ENCODE peak calls at places on chromosomes 16 and 17, in four cellular contexts. One of them, this sample, is unnamed.

GRCh38 chr17:44587339-44587738 is 30.1 kb downstream of the FZD2 start:
- DNase-seq in HL-60: no peak
- DNase-seq in GM12878: no peak
- DNase-seq in K562: peak; percentile 66
- DNase-seq in this sample: no peak

GRCh38 chr16:85999778-86000177 is 100.8 kb downstream of the IRF8 start:
- DNase-seq in HL-60: no peak
- DNase-seq in GM12878: no peak
- DNase-seq in K562: no peak
- DNase-seq in this sample: no peak

GRCh38 chr16:10153993-10154788 is 28.0 kb downstream of the GRIN2A start:
- DNase-seq in HL-60: no peak
- DNase-seq in GM12878: no peak
- DNase-seq in K562: no peak
- DNase-seq in this sample: no peak

GRCh38 chr17:15351925-15352324 is 10.5 kb upstream of the TEKT3 start:
- DNase-seq in HL-60: no peak
- DNase-seq in GM12878: no peak
- DNase-seq in K562: no peak
- DNase-seq in this sample: no peak

GRCh38 chr16:84031556-84031955 is 11.0 kb downstream of the SLC38A8 start:
- DNase-seq in HL-60: no peak
- DNase-seq in GM12878: no peak
- DNase-seq in K562: no peak
- DNase-seq in this sample: no peak

GRCh38 chr17:49964539-49965521 is 4.2 kb upstream of the DLX4 start:
- DNase-seq in HL-60: no peak
- DNase-seq in GM12878: no peak
- DNase-seq in K562: no peak
- DNase-seq in this sample: no peak

GRCh38 chr17:36911007-36911406 is 26.3 kb upstream of the LHX1 start:
- DNase-seq in HL-60: no peak
- DNase-seq in GM12878: no peak
- DNase-seq in K562: no peak
- DNase-seq in this sample: no peak

GRCh38 chr16:13793788-13794461 is 126.0 kb upstream of the ERCC4 start:
- DNase-seq in HL-60: no peak
- DNase-seq in GM12878: no peak
- DNase-seq in K562: no peak
- DNase-seq in this sample: no peak

GRCh38 chr17:1961187-1961586 is 63.9 kb downstream of the RTN4RL1 start:
- DNase-seq in HL-60: no peak
- DNase-seq in GM12878: no peak
- DNase-seq in K562: no peak
- DNase-seq in this sample: no peak

GRCh38 chr17:63529711-63530556 is 6.8 kb downstream of the KCNH6 start:
- DNase-seq in HL-60: no peak
- DNase-seq in GM12878: no peak
- DNase-seq in K562: no peak
- DNase-seq in this sample: no peak

GRCh38 chr16:4800290-4801041 is 2.0 kb downstream of the ROGDI start:
- DNase-seq in HL-60: peak; percentile 88
- DNase-seq in GM12878: no peak
- DNase-seq in K562: peak; percentile 65
- DNase-seq in this sample: peak; percentile 33

GRCh38 chr17:34503804-34504203 is 75.6 kb upstream of the TMEM132E start:
- DNase-seq in HL-60: no peak
- DNase-seq in GM12878: no peak
- DNase-seq in K562: no peak
- DNase-seq in this sample: no peak

GRCh38 chr17:9239821-9240658 is 218.7 kb downstream of the NTN1 start:
- DNase-seq in HL-60: peak; percentile 11
- DNase-seq in GM12878: no peak
- DNase-seq in K562: peak; percentile 60
- DNase-seq in this sample: peak; percentile 93

GRCh38 chr16:3596101-3596861 is 15.1 kb downstream of the SLX4 start:
- DNase-seq in HL-60: no peak
- DNase-seq in GM12878: no peak
- DNase-seq in K562: no peak
- DNase-seq in this sample: no peak

GRCh38 chr17:28881533-28882056 is 15.9 kb downstream of the FLOT2 start:
- DNase-seq in HL-60: no peak
- DNase-seq in GM12878: no peak
- DNase-seq in K562: no peak
- DNase-seq in this sample: no peak

GRCh38 chr16:74034862-74035261 is 261.8 kb upstream of the PSMD7 start:
- DNase-seq in HL-60: no peak
- DNase-seq in GM12878: no peak
- DNase-seq in K562: peak; percentile 28
- DNase-seq in this sample: no peak

GRCh38 chr17:81365148-81365600 is 30.1 kb upstream of the BAHCC1 start:
- DNase-seq in HL-60: no peak
- DNase-seq in GM12878: no peak
- DNase-seq in K562: peak; percentile 80
- DNase-seq in this sample: no peak

GRCh38 chr17:81366648-81367047 is 28.6 kb upstream of the BAHCC1 start:
- DNase-seq in HL-60: no peak
- DNase-seq in GM12878: no peak
- DNase-seq in K562: no peak
- DNase-seq in this sample: no peak

GRCh38 chr17:81364278-81365147 is 30.7 kb upstream of the BAHCC1 start:
- DNase-seq in HL-60: no peak
- DNase-seq in GM12878: no peak
- DNase-seq in K562: no peak
- DNase-seq in this sample: no peak

GRCh38 chr17:81367171-81367570 is 28.1 kb upstream of the BAHCC1 start:
- DNase-seq in HL-60: no peak
- DNase-seq in GM12878: no peak
- DNase-seq in K562: no peak
- DNase-seq in this sample: no peak

DNA sequence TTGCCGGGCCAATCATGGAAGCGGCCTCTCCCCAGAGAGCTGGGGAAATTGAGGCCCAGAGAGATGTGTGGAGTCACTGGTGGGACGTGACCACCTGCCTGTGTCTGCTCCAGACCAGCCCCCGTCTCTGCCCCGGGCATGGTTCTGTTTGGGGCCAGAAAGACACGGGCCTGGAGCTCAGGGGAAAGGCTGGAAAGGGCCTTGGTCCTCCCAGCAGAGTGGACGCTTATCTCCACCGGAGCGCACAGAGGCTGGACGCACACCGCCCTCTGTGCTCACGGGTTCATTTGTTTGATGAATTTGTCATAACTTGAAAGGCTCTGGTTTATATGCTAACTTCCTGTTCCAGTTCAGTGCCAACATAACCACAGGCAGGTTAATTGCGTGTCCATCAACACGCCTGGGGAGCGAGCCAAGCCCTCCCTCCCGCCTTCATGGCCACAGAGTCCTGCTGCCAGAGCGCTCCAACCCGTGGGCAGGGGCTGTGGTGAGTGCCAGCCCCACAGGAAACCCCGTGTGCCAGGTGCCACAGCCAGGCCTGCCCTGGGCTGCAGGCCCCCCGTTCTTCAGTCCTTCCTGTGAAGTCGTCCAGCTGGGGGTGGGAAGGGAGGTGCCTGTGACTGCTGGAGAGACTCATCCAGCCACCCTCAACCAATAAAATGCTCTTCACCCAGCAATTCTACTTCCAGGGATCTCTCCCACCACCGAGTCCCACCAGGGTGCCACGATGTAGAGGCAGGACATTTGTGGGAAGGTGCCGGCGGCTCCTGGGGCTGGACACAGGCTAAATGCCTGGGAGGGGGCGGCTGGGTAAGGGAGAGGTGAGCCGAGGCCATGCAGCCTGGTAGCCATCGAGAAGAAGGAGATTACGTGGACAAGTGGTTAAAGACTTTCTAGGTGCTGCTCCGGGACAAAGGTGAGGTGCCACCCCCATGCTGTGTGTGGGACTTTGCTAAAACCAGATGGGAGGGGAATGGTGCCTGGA is 29.4 kb upstream of the BAHCC1 start:
- DNase-seq in HL-60: no peak
- DNase-seq in GM12878: peak; percentile 28
- DNase-seq in K562: peak; percentile 58
- DNase-seq in this sample: no peak
- TF ChIP-seq SPI1 in HL-60: no peak
- TF ChIP-seq SPI1 in GM12878: no peak
- TF ChIP-seq SPI1 in K562: no peak
- TF ChIP-seq SPI1 in this sample: no peak

GRCh38 chr17:80110927-80111701 is 9.7 kb downstream of the GAA start:
- DNase-seq in HL-60: no peak
- DNase-seq in GM12878: no peak
- DNase-seq in K562: no peak
- DNase-seq in this sample: no peak

GRCh38 chr17:80113033-80113484 is 11.7 kb downstream of the GAA start:
- DNase-seq in HL-60: no peak
- DNase-seq in GM12878: no peak
- DNase-seq in K562: no peak
- DNase-seq in this sample: no peak

GRCh38 chr17:80112471-80113032 is 11.2 kb downstream of the GAA start:
- DNase-seq in HL-60: no peak
- DNase-seq in GM12878: no peak
- DNase-seq in K562: no peak
- DNase-seq in this sample: no peak

GRCh38 chr17:80110447-80110812 is 9.0 kb downstream of the GAA start:
- DNase-seq in HL-60: no peak
- DNase-seq in GM12878: no peak
- DNase-seq in K562: no peak
- DNase-seq in this sample: no peak

GRCh38 chr17:80111702-80112470 is 10.5 kb downstream of the GAA start:
- DNase-seq in HL-60: no peak
- DNase-seq in GM12878: no peak
- DNase-seq in K562: no peak
- DNase-seq in this sample: no peak
- TF ChIP-seq SPI1 in HL-60: no peak
- TF ChIP-seq SPI1 in GM12878: no peak
- TF ChIP-seq SPI1 in K562: no peak
- TF ChIP-seq SPI1 in this sample: no peak

GRCh38 chr16:72536673-72537435 is 364.9 kb upstream of the PMFBP1 start:
- DNase-seq in HL-60: no peak
- DNase-seq in GM12878: no peak
- DNase-seq in K562: no peak
- DNase-seq in this sample: no peak

GRCh38 chr16:72530434-72530833 is 358.5 kb upstream of the PMFBP1 start:
- DNase-seq in HL-60: no peak
- DNase-seq in GM12878: no peak
- DNase-seq in K562: no peak
- DNase-seq in this sample: no peak

GRCh38 chr16:72537684-72538083 is 365.7 kb upstream of the PMFBP1 start:
- DNase-seq in HL-60: no peak
- DNase-seq in GM12878: no peak
- DNase-seq in K562: no peak
- DNase-seq in this sample: no peak

DNA sequence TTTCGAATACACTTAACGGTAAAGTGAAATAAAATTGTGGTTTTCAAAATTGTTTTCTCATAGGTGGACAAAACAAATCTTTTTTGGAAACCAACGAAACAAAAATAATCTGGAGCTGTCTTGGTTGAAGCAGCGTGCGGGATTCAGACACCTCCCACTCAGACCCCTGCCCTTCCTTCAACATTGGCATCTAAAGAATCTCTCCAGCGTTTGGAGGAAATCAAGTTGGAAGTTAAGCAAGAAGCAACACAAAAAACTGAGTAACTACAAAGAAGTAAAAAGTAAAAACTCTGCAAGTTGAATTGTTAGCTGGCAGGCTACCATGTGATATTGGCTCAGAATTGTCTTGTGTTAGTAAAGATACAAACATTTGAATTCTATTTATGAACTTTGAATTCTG is 360.9 kb upstream of the PMFBP1 start:
- DNase-seq in HL-60: no peak
- DNase-seq in GM12878: no peak
- DNase-seq in K562: no peak
- DNase-seq in this sample: no peak
- TF ChIP-seq SPI1 in HL-60: no peak
- TF ChIP-seq SPI1 in GM12878: no peak
- TF ChIP-seq SPI1 in K562: no peak
- TF ChIP-seq SPI1 in this sample: no peak

GRCh38 chr16:681746-682427 is 1.7 kb downstream of the STUB1 start:
- DNase-seq in HL-60: no peak
- DNase-seq in GM12878: no peak
- DNase-seq in K562: peak; percentile 89
- DNase-seq in this sample: no peak
- TF ChIP-seq SPI1 in HL-60: no peak
- TF ChIP-seq SPI1 in GM12878: no peak
- TF ChIP-seq SPI1 in K562: no peak
- TF ChIP-seq SPI1 in this sample: no peak

GRCh38 chr17:78125138-78125913 is 3.2 kb downstream of the TMC6 start:
- DNase-seq in HL-60: no peak
- DNase-seq in GM12878: no peak
- DNase-seq in K562: no peak
- DNase-seq in this sample: no peak
- TF ChIP-seq SPI1 in HL-60: no peak
- TF ChIP-seq SPI1 in GM12878: no peak
- TF ChIP-seq SPI1 in K562: no peak
- TF ChIP-seq SPI1 in this sample: no peak

DNA sequence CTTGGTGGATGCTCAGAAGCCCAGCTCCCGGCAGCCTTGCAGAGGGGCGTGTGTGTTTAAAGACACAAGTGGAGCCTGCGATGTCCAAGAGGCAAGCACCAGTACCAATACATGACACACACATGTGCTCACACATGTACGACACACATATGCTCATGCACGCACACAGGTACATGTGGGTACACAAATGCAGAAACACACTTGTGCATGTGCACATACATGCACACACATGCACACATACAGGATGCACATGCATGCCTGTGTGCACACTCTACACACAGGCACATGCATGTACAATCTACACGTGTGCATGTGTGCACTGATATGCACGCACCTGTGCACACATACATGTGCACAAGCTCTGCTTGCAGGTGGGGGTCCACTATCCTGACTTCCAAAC is 10.8 kb downstream of the RBFOX3 start:
- DNase-seq in HL-60: no peak
- DNase-seq in GM12878: no peak
- DNase-seq in K562: no peak
- DNase-seq in this sample: no peak
- TF ChIP-seq SPI1 in HL-60: no peak
- TF ChIP-seq SPI1 in GM12878: no peak
- TF ChIP-seq SPI1 in K562: no peak
- TF ChIP-seq SPI1 in this sample: no peak

GRCh38 chr17:80005360-80006338 is 30.0 kb downstream of the TBC1D16 start:
- DNase-seq in HL-60: no peak
- DNase-seq in GM12878: no peak
- DNase-seq in K562: peak; percentile 57
- DNase-seq in this sample: peak; percentile 93
- TF ChIP-seq SPI1 in HL-60: no peak
- TF ChIP-seq SPI1 in GM12878: no peak
- TF ChIP-seq SPI1 in K562: no peak
- TF ChIP-seq SPI1 in this sample: no peak

This sample was measured in GM12891.